ENCODE peak calls at places on chromosomes 2 and 18, in four cellular contexts. W is anterior cingulate cortex, G is NCI-H1092, E is tibial nerve. Y is an unnamed sample.

GRCh38 chr2:150572961-150573395 is 85.5 kb upstream of the RND3 start:
- DNase-seq in W (no peak), G (no peak), E (no peak), Y (no peak)

GRCh38 chr2:28750316-28751101 is 1.1 kb upstream of the PPP1CB start:
- DNase-seq in W (no peak), G (no peak), E (no peak), Y (no peak)

GRCh38 chr2:186059096-186059495 is 320.5 kb downstream of the FSIP2 start:
- DNase-seq in W (no peak), G (no peak), E (no peak), Y (no peak)

GRCh38 chr2:42910657-42911405 is 118.4 kb upstream of the HAAO start:
- DNase-seq in W (no peak), G (no peak), E (no peak), Y (peak)

GRCh38 chr18:43805646-43806194 is 528.4 kb upstream of the SYT4 start:
- DNase-seq in W (no peak), G (no peak), E (no peak), Y (no peak)

GRCh38 chr2:25380586-25381360 is 39.0 kb upstream of the DNMT3A start:
- DNase-seq in W (no peak), G (no peak), E (no peak), Y (no peak)

GRCh38 chr2:176613358-176614032 is 344.3 kb downstream of the MTX2 start:
- DNase-seq in W (no peak), G (no peak), E (no peak), Y (no peak)

GRCh38 chr2:120653026-120653425 is 82.6 kb upstream of the GLI2 start:
- DNase-seq in W (no peak), G (no peak), E (no peak), Y (no peak)

GRCh38 chr2:176852667-176853066 is 359.9 kb upstream of the HNRNPA3 start:
- DNase-seq in W (no peak), G (no peak), E (no peak), Y (no peak)

GRCh38 chr2:230829959-230830358 is 34.8 kb upstream of the ITM2C start:
- DNase-seq in W (no peak), G (no peak), E (no peak), Y (no peak)

GRCh38 chr2:88874063-88874657 is 182.7 kb downstream of the RPIA start:
- DNase-seq in W (no peak), G (peak), E (no peak), Y (no peak)

GRCh38 chr2:235979753-235980459 is 188.3 kb downstream of the GBX2 start:
- DNase-seq in W (no peak), G (peak), E (no peak), Y (no peak)

GRCh38 chr2:56199492-56199891 is 15.7 kb downstream of the CCDC85A start:
- DNase-seq in W (no peak), G (no peak), E (no peak), Y (no peak)

GRCh38 chr2:41495050-41495449 is 552.8 kb upstream of the PKDCC start:
- DNase-seq in W (no peak), G (no peak), E (no peak), Y (no peak)

GRCh38 chr2:48600204-48600813 is 17.3 kb upstream of the GTF2A1L start:
- DNase-seq in W (no peak), G (peak), E (no peak), Y (no peak)

Y was measured in omental fat pad.